ENCODE peak calls at places on chromosome 17, in six cellular contexts. V, M, Z, G, R and O are unnamed samples.

GRCh38 chr17:17343160-17343735 is 40.1 kb downstream of the NT5M start:
- DNase-seq in V (no peak), M (no peak), Z (no peak), G (no peak), R (no peak), O (no peak)

GRCh38 chr17:50501906-50502642 is 6.2 kb upstream of the MYCBPAP start:
- DNase-seq in V (no peak), M (no peak), Z (no peak), G (no peak), R (no peak), O (no peak)

GRCh38 chr17:78379134-78379497 is 667 bp downstream of the PGS1 start:
- DNase-seq in V (no peak), M (peak), Z (no peak), G (no peak), R (peak), O (peak)

GRCh38 chr17:81636505-81637288 is at the start of the genes NPLOC4 and TSPAN10:
- DNase-seq in V (peak), M (peak), Z (peak), G (peak), R (peak), O (peak)

GRCh38 chr17:82863941-82864720 is 24.3 kb upstream of the ZNF750 start:
- DNase-seq in V (no peak), M (peak), Z (peak), G (peak), R (peak), O (peak)

GRCh38 chr17:16358394-16358793 is 5.1 kb upstream of the CENPV start:
- DNase-seq in V (no peak), M (no peak), Z (no peak), G (no peak), R (no peak), O (no peak)

GRCh38 chr17:9307313-9307998 is 268.2 kb downstream of the STX8 start:
- DNase-seq in V (no peak), M (no peak), Z (no peak), G (no peak), R (no peak), O (no peak)

GRCh38 chr17:5893741-5894140 is 176.4 kb upstream of the WSCD1 start:
- DNase-seq in V (no peak), M (no peak), Z (no peak), G (no peak), R (no peak), O (no peak)

GRCh38 chr17:19727466-19728113 is 11.2 kb upstream of the SLC47A2 start:
- DNase-seq in V (no peak), M (peak), Z (peak), G (peak), R (no peak), O (peak)

GRCh38 chr17:49360796-49361128 is 1.3 kb downstream of the ZNF652 start:
- DNase-seq in V (no peak), M (no peak), Z (no peak), G (peak), R (no peak), O (peak)

GRCh38 chr17:4558311-4558972 is 1.9 kb downstream of the GGT6 start:
- DNase-seq in V (no peak), M (no peak), Z (peak), G (no peak), R (no peak), O (no peak)

GRCh38 chr17:57666946-57667345 is 78.2 kb downstream of the CCDC182 start:
- DNase-seq in V (no peak), M (no peak), Z (no peak), G (no peak), R (no peak), O (no peak)

GRCh38 chr17:38324732-38325131 is 19.0 kb downstream of the GPR179 start:
- DNase-seq in V (no peak), M (no peak), Z (no peak), G (no peak), R (no peak), O (no peak)

GRCh38 chr17:38322897-38323296 is 20.9 kb downstream of the GPR179 start:
- DNase-seq in V (no peak), M (no peak), Z (no peak), G (no peak), R (no peak), O (no peak)

GRCh38 chr17:38324141-38324540 is 19.6 kb downstream of the GPR179 start:
- DNase-seq in V (no peak), M (no peak), Z (no peak), G (no peak), R (no peak), O (no peak)

GRCh38 chr17:38320482-38320881 is 23.3 kb downstream of the GPR179 start:
- DNase-seq in V (no peak), M (no peak), Z (no peak), G (no peak), R (no peak), O (no peak)

DNA sequence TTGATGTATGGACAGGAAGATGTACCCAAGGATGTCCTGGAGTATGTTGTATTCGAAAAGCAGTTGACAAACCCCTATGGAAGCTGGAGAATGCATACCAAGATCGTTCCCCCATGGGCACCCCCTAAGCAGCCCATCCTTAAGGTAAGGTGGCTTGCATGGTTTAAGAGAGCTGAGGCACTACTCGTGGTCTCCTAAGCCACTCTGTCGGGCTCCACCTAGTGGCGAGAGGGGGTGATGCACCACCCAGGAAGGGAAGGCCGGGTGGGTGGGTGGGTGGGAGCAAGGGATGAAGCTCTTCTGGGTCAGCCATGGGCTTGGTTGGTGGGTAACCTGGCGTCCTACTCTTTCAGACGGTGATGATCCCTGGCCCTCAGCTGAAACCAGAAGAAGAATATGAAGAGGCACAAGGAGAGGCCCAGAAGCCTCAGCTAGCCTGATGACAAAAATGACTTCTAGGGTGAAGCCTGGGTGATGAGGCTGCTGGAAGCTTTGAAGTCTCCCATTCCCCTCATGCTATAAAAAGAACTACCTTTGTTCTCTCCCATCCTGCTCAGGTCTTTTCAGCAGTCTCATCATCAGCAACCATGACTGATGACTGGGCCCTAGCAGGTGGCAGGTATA is 21.5 kb downstream of the GPR179 start:
- DNase-seq in V (peak), M (no peak), Z (peak), G (peak), R (peak), O (no peak)
- TF ChIP-seq CTCF in V (peak), M (peak), Z (peak), G (peak), R (peak), O (peak)

GRCh38 chr17:63998050-63998720 is at the start of gene PRR29:
- DNase-seq in V (peak), M (peak), Z (peak), G (peak), R (peak), O (peak)
- TF ChIP-seq CTCF in V (no peak), M (no peak), Z (no peak), G (no peak), R (no peak), O (no peak)

DNA sequence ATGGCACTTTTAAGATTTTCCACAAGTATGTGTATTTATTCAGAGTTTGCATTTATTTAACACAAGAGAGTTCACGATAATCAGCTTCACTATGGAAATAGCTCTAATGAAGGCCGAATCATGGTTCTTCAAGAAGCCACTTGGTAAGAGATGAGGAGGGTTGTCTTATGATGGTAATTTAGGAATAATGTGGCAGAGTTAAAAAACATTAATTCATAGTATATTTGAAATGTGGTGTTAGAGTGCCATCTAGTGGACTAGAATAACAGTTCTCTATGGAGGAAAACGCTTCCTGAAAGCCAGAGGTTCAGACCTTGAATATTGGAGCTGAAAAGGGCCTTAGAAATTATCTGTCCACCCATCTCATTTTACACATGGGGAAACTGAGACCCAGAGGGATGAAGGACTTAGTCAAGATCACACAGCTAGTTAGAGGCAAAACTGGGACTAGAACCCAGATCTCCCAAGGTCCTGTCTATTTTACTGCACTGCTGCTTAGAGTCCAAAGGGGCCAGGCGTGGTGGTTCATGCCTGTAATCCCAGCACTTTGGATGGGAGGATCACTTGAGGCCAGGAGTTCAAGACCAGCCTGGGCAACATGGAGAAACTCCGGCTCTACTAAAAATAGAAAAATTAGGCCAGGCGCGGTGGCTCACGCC is 33.8 kb upstream of the KPNB1 start:
- DNase-seq in V (no peak), M (no peak), Z (no peak), G (no peak), R (peak), O (peak)
- TF ChIP-seq CTCF in V (peak), M (peak), Z (peak), G (peak), R (peak), O (peak)

GRCh38 chr17:44610331-44610730 is 45.9 kb upstream of the MEIOC start:
- DNase-seq in V (no peak), M (no peak), Z (no peak), G (no peak), R (no peak), O (no peak)
- TF ChIP-seq CTCF in V (no peak), M (no peak), Z (no peak), G (no peak), R (no peak), O (no peak)